ENCODE peak calls at places on chromosomes 2 and 18, in eight cellular contexts. One of them, this sample, is unnamed.

GRCh38 chr2:199693861-199694260 is 157.1 kb downstream of the FTCDNL1 start:
- ATAC-seq in GM12878: no peak
- ATAC-seq in HCT116: no peak
- ATAC-seq in K562: no peak
- ATAC-seq in Panc1: no peak
- ATAC-seq in A549: no peak
- ATAC-seq in gastrocnemius medialis: no peak
- ATAC-seq in heart right ventricle: no peak
- ATAC-seq in this sample: no peak

GRCh38 chr2:204727368-204727767 is 182.1 kb downstream of the PARD3B start:
- ATAC-seq in heart right ventricle: no peak
- ATAC-seq in A549: no peak
- ATAC-seq in gastrocnemius medialis: no peak
- ATAC-seq in Panc1: no peak
- ATAC-seq in HCT116: no peak
- ATAC-seq in K562: no peak
- ATAC-seq in GM12878: no peak
- ATAC-seq in this sample: no peak

GRCh38 chr2:60152226-60152833 is 401.1 kb downstream of the BCL11A start:
- ATAC-seq in gastrocnemius medialis: no peak
- ATAC-seq in Panc1: no peak
- ATAC-seq in K562: peak; percentile 54
- ATAC-seq in heart right ventricle: no peak
- ATAC-seq in A549: no peak
- ATAC-seq in HCT116: peak; percentile 38
- ATAC-seq in GM12878: peak; percentile 55
- ATAC-seq in this sample: no peak

GRCh38 chr18:21100678-21101077 is 10.9 kb downstream of the ROCK1 start:
- ATAC-seq in heart right ventricle: no peak
- ATAC-seq in gastrocnemius medialis: no peak
- ATAC-seq in K562: peak; percentile 44
- ATAC-seq in GM12878: peak; percentile 8
- ATAC-seq in A549: no peak
- ATAC-seq in HCT116: no peak
- ATAC-seq in Panc1: no peak
- ATAC-seq in this sample: no peak

GRCh38 chr18:22018366-22018765 is 151.0 kb upstream of the GATA6 start:
- ATAC-seq in GM12878: no peak
- ATAC-seq in A549: no peak
- ATAC-seq in gastrocnemius medialis: no peak
- ATAC-seq in Panc1: no peak
- ATAC-seq in heart right ventricle: no peak
- ATAC-seq in K562: no peak
- ATAC-seq in HCT116: no peak
- ATAC-seq in this sample: no peak

GRCh38 chr2:168253379-168253778 is 6.0 kb upstream of the STK39 start:
- ATAC-seq in HCT116: no peak
- ATAC-seq in gastrocnemius medialis: no peak
- ATAC-seq in A549: no peak
- ATAC-seq in GM12878: no peak
- ATAC-seq in heart right ventricle: no peak
- ATAC-seq in K562: no peak
- ATAC-seq in Panc1: no peak
- ATAC-seq in this sample: no peak

GRCh38 chr2:74576830-74577229 is 22.3 kb downstream of the DOK1 start:
- ATAC-seq in K562: no peak
- ATAC-seq in heart right ventricle: peak; percentile 87
- ATAC-seq in GM12878: no peak
- ATAC-seq in gastrocnemius medialis: peak; percentile 70
- ATAC-seq in HCT116: no peak
- ATAC-seq in A549: no peak
- ATAC-seq in Panc1: no peak
- ATAC-seq in this sample: peak; percentile 71

GRCh38 chr18:75915941-75916640 is 488.6 kb upstream of the SMIM21 start:
- ATAC-seq in Panc1: no peak
- ATAC-seq in heart right ventricle: no peak
- ATAC-seq in A549: no peak
- ATAC-seq in K562: no peak
- ATAC-seq in GM12878: no peak
- ATAC-seq in HCT116: no peak
- ATAC-seq in gastrocnemius medialis: no peak
- ATAC-seq in this sample: peak; percentile 36

GRCh38 chr2:189159717-189160116 is 19.8 kb downstream of the COL5A2 start:
- ATAC-seq in Panc1: no peak
- ATAC-seq in GM12878: no peak
- ATAC-seq in K562: no peak
- ATAC-seq in gastrocnemius medialis: no peak
- ATAC-seq in A549: no peak
- ATAC-seq in heart right ventricle: no peak
- ATAC-seq in HCT116: no peak
- ATAC-seq in this sample: no peak

GRCh38 chr18:6859676-6860422 is 130.3 kb downstream of the ARHGAP28 start:
- ATAC-seq in gastrocnemius medialis: no peak
- ATAC-seq in GM12878: no peak
- ATAC-seq in Panc1: no peak
- ATAC-seq in K562: no peak
- ATAC-seq in heart right ventricle: no peak
- ATAC-seq in HCT116: no peak
- ATAC-seq in A549: no peak
- ATAC-seq in this sample: no peak

GRCh38 chr2:101991731-101992145 is at the start of gene IL1R2:
- ATAC-seq in gastrocnemius medialis: no peak
- ATAC-seq in K562: no peak
- ATAC-seq in GM12878: peak; percentile 69
- ATAC-seq in A549: peak; percentile 27
- ATAC-seq in heart right ventricle: peak; percentile 60
- ATAC-seq in Panc1: no peak
- ATAC-seq in HCT116: peak; percentile 63
- ATAC-seq in this sample: no peak

GRCh38 chr2:176155341-176156044 is 1.6 kb upstream of the HOXD3 start:
- ATAC-seq in A549: no peak
- ATAC-seq in K562: no peak
- ATAC-seq in gastrocnemius medialis: no peak
- ATAC-seq in heart right ventricle: no peak
- ATAC-seq in GM12878: no peak
- ATAC-seq in Panc1: no peak
- ATAC-seq in HCT116: no peak
- ATAC-seq in this sample: no peak

GRCh38 chr2:188629890-188630483 is 338.3 kb downstream of the GULP1 start:
- ATAC-seq in HCT116: no peak
- ATAC-seq in K562: no peak
- ATAC-seq in GM12878: no peak
- ATAC-seq in gastrocnemius medialis: no peak
- ATAC-seq in A549: peak; percentile 43
- ATAC-seq in heart right ventricle: no peak
- ATAC-seq in Panc1: no peak
- ATAC-seq in this sample: no peak

GRCh38 chr2:42936632-42936996 is 144.2 kb upstream of the HAAO start:
- ATAC-seq in GM12878: no peak
- ATAC-seq in A549: no peak
- ATAC-seq in HCT116: no peak
- ATAC-seq in K562: no peak
- ATAC-seq in gastrocnemius medialis: no peak
- ATAC-seq in heart right ventricle: no peak
- ATAC-seq in Panc1: no peak
- ATAC-seq in this sample: no peak

GRCh38 chr2:42360493-42360889 is 526 bp downstream of the COX7A2L start:
- ATAC-seq in K562: peak; percentile 6
- ATAC-seq in GM12878: peak; percentile 1
- ATAC-seq in heart right ventricle: peak; percentile 5
- ATAC-seq in gastrocnemius medialis: peak; percentile 15
- ATAC-seq in Panc1: no peak
- ATAC-seq in HCT116: no peak
- ATAC-seq in A549: peak; percentile 3
- ATAC-seq in this sample: no peak

GRCh38 chr2:141611143-141611571 is 519.7 kb downstream of the LRP1B start:
- ATAC-seq in heart right ventricle: no peak
- ATAC-seq in HCT116: no peak
- ATAC-seq in A549: no peak
- ATAC-seq in Panc1: no peak
- ATAC-seq in K562: no peak
- ATAC-seq in gastrocnemius medialis: no peak
- ATAC-seq in GM12878: no peak
- ATAC-seq in this sample: no peak

GRCh38 chr2:64598226-64598625 is 55.5 kb downstream of the SERTAD2 start:
- ATAC-seq in GM12878: no peak
- ATAC-seq in HCT116: no peak
- ATAC-seq in heart right ventricle: no peak
- ATAC-seq in Panc1: no peak
- ATAC-seq in A549: no peak
- ATAC-seq in K562: no peak
- ATAC-seq in gastrocnemius medialis: no peak
- ATAC-seq in this sample: no peak

GRCh38 chr2:158745866-158746382 is 49.2 kb upstream of the DAPL1 start:
- ATAC-seq in HCT116: peak; percentile 13
- ATAC-seq in A549: no peak
- ATAC-seq in GM12878: no peak
- ATAC-seq in Panc1: no peak
- ATAC-seq in heart right ventricle: no peak
- ATAC-seq in K562: no peak
- ATAC-seq in gastrocnemius medialis: no peak
- ATAC-seq in this sample: no peak

GRCh38 chr2:37798315-37799005 is 126.6 kb upstream of the RMDN2 start:
- ATAC-seq in Panc1: no peak
- ATAC-seq in A549: no peak
- ATAC-seq in gastrocnemius medialis: no peak
- ATAC-seq in K562: no peak
- ATAC-seq in GM12878: peak; percentile 76
- ATAC-seq in heart right ventricle: no peak
- ATAC-seq in HCT116: no peak
- ATAC-seq in this sample: no peak

GRCh38 chr2:239611222-239611795 is 210.5 kb upstream of the HDAC4 start:
- ATAC-seq in Panc1: no peak
- ATAC-seq in GM12878: no peak
- ATAC-seq in HCT116: no peak
- ATAC-seq in heart right ventricle: no peak
- ATAC-seq in gastrocnemius medialis: no peak
- ATAC-seq in A549: no peak
- ATAC-seq in K562: no peak
- ATAC-seq in this sample: no peak

GRCh38 chr2:25293958-25294513 is 47.7 kb downstream of the DNMT3A start:
- ATAC-seq in K562: no peak
- ATAC-seq in Panc1: no peak
- ATAC-seq in A549: no peak
- ATAC-seq in heart right ventricle: peak; percentile 7
- ATAC-seq in HCT116: no peak
- ATAC-seq in GM12878: no peak
- ATAC-seq in gastrocnemius medialis: no peak
- ATAC-seq in this sample: no peak

GRCh38 chr2:178819992-178820391 is 12.8 kb upstream of the TTN start:
- ATAC-seq in HCT116: no peak
- ATAC-seq in K562: no peak
- ATAC-seq in gastrocnemius medialis: peak; percentile 94
- ATAC-seq in Panc1: no peak
- ATAC-seq in A549: no peak
- ATAC-seq in heart right ventricle: peak; percentile 82
- ATAC-seq in GM12878: peak; percentile 90
- ATAC-seq in this sample: no peak

GRCh38 chr2:9380702-9381628 is 42.4 kb downstream of the ITGB1BP1 start:
- ATAC-seq in heart right ventricle: peak; percentile 51
- ATAC-seq in K562: no peak
- ATAC-seq in gastrocnemius medialis: peak; percentile 63
- ATAC-seq in A549: peak; percentile 81
- ATAC-seq in HCT116: peak; percentile 73
- ATAC-seq in GM12878: no peak
- ATAC-seq in Panc1: peak; percentile 79
- ATAC-seq in this sample: peak; percentile 75

GRCh38 chr18:62250475-62250874 is 63.4 kb downstream of the RELCH start:
- ATAC-seq in GM12878: no peak
- ATAC-seq in HCT116: no peak
- ATAC-seq in heart right ventricle: no peak
- ATAC-seq in K562: no peak
- ATAC-seq in gastrocnemius medialis: no peak
- ATAC-seq in Panc1: no peak
- ATAC-seq in A549: no peak
- ATAC-seq in this sample: no peak

DNA sequence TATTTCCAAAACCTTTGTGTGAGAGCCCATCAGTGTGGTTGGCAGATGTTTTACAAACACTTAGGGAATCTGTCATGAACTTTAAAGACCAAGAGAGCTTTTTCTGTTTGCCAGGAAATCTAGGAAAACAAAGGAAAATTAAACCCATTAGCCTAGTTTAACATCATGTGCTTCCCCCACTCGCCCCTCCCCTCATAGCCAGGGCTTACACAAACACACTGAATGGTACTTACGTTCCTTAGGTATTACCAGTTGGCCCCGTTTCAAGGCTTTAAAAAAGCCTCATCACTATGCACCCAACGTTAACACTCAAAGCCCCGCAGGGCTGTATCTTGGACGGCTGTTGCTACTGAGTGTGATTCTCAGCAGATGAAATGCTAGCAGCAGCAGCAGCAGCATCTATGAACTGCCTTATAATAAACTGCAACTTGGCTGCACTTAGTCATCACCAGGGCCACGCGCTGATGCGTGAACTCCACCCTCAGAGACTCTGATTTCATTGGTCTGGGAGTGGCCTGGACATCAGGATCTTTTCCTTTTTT is 20.1 kb upstream of the TTC39C start:
- ATAC-seq in GM12878: peak; percentile 13
- ATAC-seq in gastrocnemius medialis: no peak
- ATAC-seq in heart right ventricle: peak; percentile 60
- ATAC-seq in HCT116: peak; percentile 92
- ATAC-seq in K562: no peak
- ATAC-seq in Panc1: peak; percentile 80
- ATAC-seq in A549: peak; percentile 83
- ATAC-seq in this sample: peak; percentile 81
- H3K4me3 ChIP-seq in GM12878: peak overlapping the region; percentile 68
- H3K4me3 ChIP-seq in gastrocnemius medialis: no peak overlapping the region
- H3K4me3 ChIP-seq in heart right ventricle: no peak overlapping the region
- H3K4me3 ChIP-seq in HCT116: peak overlapping the region; percentile 27
- H3K4me3 ChIP-seq in K562: no peak overlapping the region
- H3K4me3 ChIP-seq in Panc1: no peak overlapping the region
- H3K4me3 ChIP-seq in A549: no peak overlapping the region
- H3K4me3 ChIP-seq in this sample: no peak overlapping the region

GRCh38 chr2:113899166-113899565 is 9.3 kb downstream of the ACTR3 start:
- ATAC-seq in HCT116: no peak
- ATAC-seq in heart right ventricle: no peak
- ATAC-seq in gastrocnemius medialis: no peak
- ATAC-seq in GM12878: peak; percentile 9
- ATAC-seq in A549: no peak
- ATAC-seq in K562: no peak
- ATAC-seq in Panc1: no peak
- ATAC-seq in this sample: no peak
- H3K4me1 ChIP-seq in HCT116: peaks cover 14% of the 10 kb centered on the region
- H3K4me1 ChIP-seq in heart right ventricle: peaks cover 8% of the 10 kb centered on the region
- H3K4me1 ChIP-seq in gastrocnemius medialis: peaks cover 81% of the 10 kb centered on the region
- H3K4me1 ChIP-seq in GM12878: peaks cover 31% of the 10 kb centered on the region
- H3K4me1 ChIP-seq in A549: peaks cover 74% of the 10 kb centered on the region
- H3K4me1 ChIP-seq in K562: peaks cover 29% of the 10 kb centered on the region
- H3K4me1 ChIP-seq in Panc1: peaks cover 37% of the 10 kb centered on the region
- H3K4me1 ChIP-seq in this sample: peaks cover 100% of the 10 kb centered on the region

GRCh38 chr2:109609352-109610024 is 4.3 kb downstream of the SEPTIN10 start:
- ATAC-seq in A549: no peak
- ATAC-seq in gastrocnemius medialis: no peak
- ATAC-seq in GM12878: peak; percentile 3
- ATAC-seq in HCT116: no peak
- ATAC-seq in K562: no peak
- ATAC-seq in Panc1: no peak
- ATAC-seq in heart right ventricle: no peak
- ATAC-seq in this sample: no peak
- H3K4me3 ChIP-seq in A549: peak overlapping the region; percentile 28
- H3K4me3 ChIP-seq in gastrocnemius medialis: no peak overlapping the region
- H3K4me3 ChIP-seq in GM12878: peak overlapping the region; percentile 52
- H3K4me3 ChIP-seq in HCT116: peak overlapping the region; percentile 53
- H3K4me3 ChIP-seq in K562: no peak overlapping the region
- H3K4me3 ChIP-seq in Panc1: peak overlapping the region; percentile 30
- H3K4me3 ChIP-seq in heart right ventricle: peak overlapping the region; percentile 16
- H3K4me3 ChIP-seq in this sample: no peak overlapping the region

GRCh38 chr2:186540971-186541370 is 48.9 kb upstream of the ITGAV start:
- ATAC-seq in heart right ventricle: no peak
- ATAC-seq in HCT116: no peak
- ATAC-seq in Panc1: no peak
- ATAC-seq in K562: no peak
- ATAC-seq in gastrocnemius medialis: no peak
- ATAC-seq in A549: no peak
- ATAC-seq in GM12878: no peak
- ATAC-seq in this sample: no peak
- H3K4me1 ChIP-seq in heart right ventricle: no peaks in the 10 kb centered on the region
- H3K4me1 ChIP-seq in HCT116: peaks cover 28% of the 10 kb centered on the region
- H3K4me1 ChIP-seq in Panc1: peaks cover 27% of the 10 kb centered on the region
- H3K4me1 ChIP-seq in K562: no peaks in the 10 kb centered on the region
- H3K4me1 ChIP-seq in gastrocnemius medialis: peaks cover 4% of the 10 kb centered on the region
- H3K4me1 ChIP-seq in A549: peaks cover 56% of the 10 kb centered on the region
- H3K4me1 ChIP-seq in GM12878: no peaks in the 10 kb centered on the region
- H3K4me1 ChIP-seq in this sample: peaks cover 4% of the 10 kb centered on the region